ENCODE peak calls at places on chromosomes 13 and 19, in seven cellular contexts. One of them, this sample, is unnamed.

GRCh38 chr19:31002852-31003251 is 346.4 kb downstream of the TSHZ3 start:
- DNase-seq in endodermal cell: no peak
- DNase-seq in endothelial cell: no peak
- DNase-seq in suprapubic skin: no peak
- DNase-seq in fibroblast of the aortic adventitia: no peak
- DNase-seq in GM12878: no peak
- DNase-seq in AG09319: no peak
- DNase-seq in this sample: no peak

GRCh38 chr19:12885749-12886706 is 973 bp downstream of the KLF1 start:
- DNase-seq in AG09319: no peak
- DNase-seq in fibroblast of the aortic adventitia: no peak
- DNase-seq in endodermal cell: peak; percentile 81
- DNase-seq in GM12878: no peak
- DNase-seq in suprapubic skin: no peak
- DNase-seq in endothelial cell: no peak
- DNase-seq in this sample: no peak

GRCh38 chr13:85544756-85545155 is 254.5 kb downstream of the SLITRK6 start:
- DNase-seq in GM12878: no peak
- DNase-seq in endothelial cell: no peak
- DNase-seq in fibroblast of the aortic adventitia: no peak
- DNase-seq in AG09319: no peak
- DNase-seq in suprapubic skin: no peak
- DNase-seq in endodermal cell: no peak
- DNase-seq in this sample: no peak

GRCh38 chr19:9673912-9674668 is 810 bp downstream of the ZNF562 start:
- DNase-seq in fibroblast of the aortic adventitia: peak; percentile 6
- DNase-seq in AG09319: no peak
- DNase-seq in suprapubic skin: no peak
- DNase-seq in GM12878: peak; percentile 1
- DNase-seq in endothelial cell: no peak
- DNase-seq in endodermal cell: no peak
- DNase-seq in this sample: no peak

GRCh38 chr13:99373436-99373835 is 66.2 kb upstream of the GPR183 start:
- DNase-seq in GM12878: no peak
- DNase-seq in suprapubic skin: no peak
- DNase-seq in fibroblast of the aortic adventitia: no peak
- DNase-seq in endothelial cell: no peak
- DNase-seq in AG09319: no peak
- DNase-seq in endodermal cell: peak; percentile 33
- DNase-seq in this sample: no peak

GRCh38 chr19:8449830-8450229 is 5.1 kb downstream of the HNRNPM start:
- DNase-seq in suprapubic skin: no peak
- DNase-seq in fibroblast of the aortic adventitia: no peak
- DNase-seq in GM12878: no peak
- DNase-seq in endothelial cell: no peak
- DNase-seq in endodermal cell: peak; percentile 63
- DNase-seq in AG09319: no peak
- DNase-seq in this sample: no peak

GRCh38 chr19:2633693-2634075 is 68.8 kb downstream of the GNG7 start:
- DNase-seq in GM12878: no peak
- DNase-seq in endodermal cell: no peak
- DNase-seq in fibroblast of the aortic adventitia: no peak
- DNase-seq in suprapubic skin: no peak
- DNase-seq in endothelial cell: no peak
- DNase-seq in AG09319: no peak
- DNase-seq in this sample: no peak

GRCh38 chr13:40537146-40537895 is 129.1 kb downstream of the FOXO1 start:
- DNase-seq in GM12878: no peak
- DNase-seq in suprapubic skin: no peak
- DNase-seq in endothelial cell: no peak
- DNase-seq in AG09319: no peak
- DNase-seq in endodermal cell: peak; percentile 69
- DNase-seq in fibroblast of the aortic adventitia: no peak
- DNase-seq in this sample: no peak

GRCh38 chr13:55948175-55948574 is 1192.5 kb upstream of the PRR20A start:
- DNase-seq in endodermal cell: no peak
- DNase-seq in fibroblast of the aortic adventitia: no peak
- DNase-seq in GM12878: no peak
- DNase-seq in AG09319: no peak
- DNase-seq in suprapubic skin: no peak
- DNase-seq in endothelial cell: no peak
- DNase-seq in this sample: no peak

GRCh38 chr19:29665826-29666633 is 769 bp downstream of the PLEKHF1 start:
- DNase-seq in fibroblast of the aortic adventitia: peak; percentile 87
- DNase-seq in AG09319: no peak
- DNase-seq in endodermal cell: peak; percentile 90
- DNase-seq in endothelial cell: no peak
- DNase-seq in suprapubic skin: peak; percentile 81
- DNase-seq in GM12878: no peak
- DNase-seq in this sample: no peak

GRCh38 chr13:113491418-113491883 is 940 bp upstream of the DCUN1D2 start:
- DNase-seq in endodermal cell: peak; percentile 77
- DNase-seq in suprapubic skin: no peak
- DNase-seq in AG09319: no peak
- DNase-seq in fibroblast of the aortic adventitia: peak; percentile 17
- DNase-seq in endothelial cell: peak; percentile 41
- DNase-seq in GM12878: no peak
- DNase-seq in this sample: no peak

GRCh38 chr19:53172892-53173291 is 14.0 kb upstream of the ZNF347 start:
- DNase-seq in suprapubic skin: no peak
- DNase-seq in GM12878: no peak
- DNase-seq in endodermal cell: no peak
- DNase-seq in AG09319: no peak
- DNase-seq in endothelial cell: no peak
- DNase-seq in fibroblast of the aortic adventitia: peak; percentile 8
- DNase-seq in this sample: no peak

GRCh38 chr13:51619614-51620013 is 35.4 kb downstream of the WDFY2 start:
- DNase-seq in GM12878: no peak
- DNase-seq in AG09319: peak; percentile 42
- DNase-seq in endodermal cell: no peak
- DNase-seq in endothelial cell: no peak
- DNase-seq in fibroblast of the aortic adventitia: peak; percentile 88
- DNase-seq in suprapubic skin: no peak
- DNase-seq in this sample: no peak

GRCh38 chr13:100668408-100668807 is 6.2 kb downstream of the TMTC4 start:
- DNase-seq in AG09319: no peak
- DNase-seq in endodermal cell: no peak
- DNase-seq in fibroblast of the aortic adventitia: peak; percentile 95
- DNase-seq in endothelial cell: no peak
- DNase-seq in suprapubic skin: no peak
- DNase-seq in GM12878: no peak
- DNase-seq in this sample: no peak

GRCh38 chr19:55490478-55491436 is 2.5 kb downstream of the SSC5D start:
- DNase-seq in suprapubic skin: no peak
- DNase-seq in AG09319: no peak
- DNase-seq in endodermal cell: no peak
- DNase-seq in GM12878: no peak
- DNase-seq in endothelial cell: no peak
- DNase-seq in fibroblast of the aortic adventitia: peak; percentile 50
- DNase-seq in this sample: no peak

GRCh38 chr19:46299695-46300094 is 2.9 kb downstream of the HIF3A start:
- DNase-seq in suprapubic skin: peak; percentile 69
- DNase-seq in AG09319: no peak
- DNase-seq in GM12878: no peak
- DNase-seq in fibroblast of the aortic adventitia: no peak
- DNase-seq in endothelial cell: no peak
- DNase-seq in endodermal cell: no peak
- DNase-seq in this sample: no peak

GRCh38 chr19:46296722-46297431 is at the start of gene HIF3A:
- DNase-seq in AG09319: no peak
- DNase-seq in suprapubic skin: peak; percentile 74
- DNase-seq in endodermal cell: peak; percentile 98
- DNase-seq in GM12878: no peak
- DNase-seq in endothelial cell: peak; percentile 90
- DNase-seq in fibroblast of the aortic adventitia: no peak
- DNase-seq in this sample: no peak

GRCh38 chr19:46298477-46299003 is 1.7 kb downstream of the HIF3A start:
- DNase-seq in AG09319: no peak
- DNase-seq in endothelial cell: no peak
- DNase-seq in suprapubic skin: peak; percentile 64
- DNase-seq in endodermal cell: peak; percentile 52
- DNase-seq in GM12878: no peak
- DNase-seq in fibroblast of the aortic adventitia: no peak
- DNase-seq in this sample: no peak

GRCh38 chr19:46299004-46299509 is 2.2 kb downstream of the HIF3A start:
- DNase-seq in AG09319: peak; percentile 53
- DNase-seq in GM12878: no peak
- DNase-seq in suprapubic skin: peak; percentile 95
- DNase-seq in fibroblast of the aortic adventitia: peak; percentile 89
- DNase-seq in endodermal cell: peak; percentile 63
- DNase-seq in endothelial cell: no peak
- DNase-seq in this sample: peak; percentile 99

GRCh38 chr19:46297700-46298476 is 1.0 kb downstream of the HIF3A start:
- DNase-seq in AG09319: no peak
- DNase-seq in endothelial cell: no peak
- DNase-seq in GM12878: no peak
- DNase-seq in fibroblast of the aortic adventitia: peak; percentile 29
- DNase-seq in suprapubic skin: peak; percentile 81
- DNase-seq in endodermal cell: peak; percentile 58
- DNase-seq in this sample: peak; percentile 97
- TF ChIP-seq CTCF in AG09319: no peak
- TF ChIP-seq CTCF in endothelial cell: no peak
- TF ChIP-seq CTCF in GM12878: no peak
- TF ChIP-seq CTCF in fibroblast of the aortic adventitia: no peak
- TF ChIP-seq CTCF in suprapubic skin: peak; percentile 15
- TF ChIP-seq CTCF in endodermal cell: peak; percentile 31
- TF ChIP-seq CTCF in this sample: peak; percentile 59

DNA sequence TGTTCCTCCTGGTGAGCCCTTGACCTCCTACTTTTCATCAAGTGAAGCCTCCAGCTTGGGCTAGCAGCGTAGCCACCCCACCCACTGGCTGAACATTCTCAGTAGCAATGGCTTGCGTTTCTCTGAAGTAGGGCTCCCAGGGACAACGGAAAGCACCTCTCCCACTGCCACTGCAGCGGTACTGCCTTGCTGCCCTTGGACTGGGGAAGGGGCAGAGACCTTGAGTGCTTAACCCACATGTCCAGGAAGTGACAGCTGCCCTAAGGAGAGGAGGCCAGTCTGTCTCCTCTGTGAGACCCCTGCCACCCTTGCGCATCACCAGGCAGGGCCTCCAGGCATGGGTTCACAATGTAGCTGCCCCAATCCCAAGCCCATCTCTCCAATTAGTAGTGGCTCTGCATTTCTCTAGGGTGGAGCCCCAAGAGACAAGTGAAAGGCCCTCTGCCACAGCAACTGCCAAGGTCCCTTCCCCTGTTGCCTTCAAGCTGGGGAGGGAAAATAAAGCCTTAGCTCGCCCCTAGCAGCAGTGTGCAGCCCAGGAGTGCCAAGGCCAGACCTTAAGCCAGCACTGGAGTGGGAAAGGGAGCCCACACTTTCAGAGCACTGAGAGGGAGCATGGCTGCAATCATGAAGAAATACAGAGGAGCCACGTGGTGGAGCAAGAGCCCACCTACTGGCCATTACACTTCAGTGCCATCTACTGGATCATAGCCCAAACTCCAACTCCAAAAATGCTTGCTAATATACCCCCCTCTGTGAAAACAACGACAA is 175.9 kb upstream of the TRPC4 start:
- DNase-seq in endothelial cell: peak; percentile 11
- DNase-seq in endodermal cell: peak; percentile 69
- DNase-seq in fibroblast of the aortic adventitia: peak; percentile 29
- DNase-seq in suprapubic skin: no peak
- DNase-seq in GM12878: no peak
- DNase-seq in AG09319: no peak
- DNase-seq in this sample: no peak
- TF ChIP-seq CTCF in endothelial cell: peak; percentile 53
- TF ChIP-seq CTCF in endodermal cell: peak; percentile 87
- TF ChIP-seq CTCF in fibroblast of the aortic adventitia: peak; percentile 43
- TF ChIP-seq CTCF in suprapubic skin: no peak
- TF ChIP-seq CTCF in GM12878: peak; percentile 43
- TF ChIP-seq CTCF in AG09319: peak; percentile 38
- TF ChIP-seq CTCF in this sample: no peak

GRCh38 chr19:49214701-49215100 is 57.1 kb downstream of the TRPM4 start:
- DNase-seq in endodermal cell: no peak
- DNase-seq in fibroblast of the aortic adventitia: no peak
- DNase-seq in endothelial cell: no peak
- DNase-seq in GM12878: no peak
- DNase-seq in AG09319: no peak
- DNase-seq in suprapubic skin: no peak
- DNase-seq in this sample: no peak
- TF ChIP-seq CTCF in endodermal cell: no peak
- TF ChIP-seq CTCF in fibroblast of the aortic adventitia: no peak
- TF ChIP-seq CTCF in endothelial cell: no peak
- TF ChIP-seq CTCF in GM12878: no peak
- TF ChIP-seq CTCF in AG09319: no peak
- TF ChIP-seq CTCF in suprapubic skin: no peak
- TF ChIP-seq CTCF in this sample: no peak

DNA sequence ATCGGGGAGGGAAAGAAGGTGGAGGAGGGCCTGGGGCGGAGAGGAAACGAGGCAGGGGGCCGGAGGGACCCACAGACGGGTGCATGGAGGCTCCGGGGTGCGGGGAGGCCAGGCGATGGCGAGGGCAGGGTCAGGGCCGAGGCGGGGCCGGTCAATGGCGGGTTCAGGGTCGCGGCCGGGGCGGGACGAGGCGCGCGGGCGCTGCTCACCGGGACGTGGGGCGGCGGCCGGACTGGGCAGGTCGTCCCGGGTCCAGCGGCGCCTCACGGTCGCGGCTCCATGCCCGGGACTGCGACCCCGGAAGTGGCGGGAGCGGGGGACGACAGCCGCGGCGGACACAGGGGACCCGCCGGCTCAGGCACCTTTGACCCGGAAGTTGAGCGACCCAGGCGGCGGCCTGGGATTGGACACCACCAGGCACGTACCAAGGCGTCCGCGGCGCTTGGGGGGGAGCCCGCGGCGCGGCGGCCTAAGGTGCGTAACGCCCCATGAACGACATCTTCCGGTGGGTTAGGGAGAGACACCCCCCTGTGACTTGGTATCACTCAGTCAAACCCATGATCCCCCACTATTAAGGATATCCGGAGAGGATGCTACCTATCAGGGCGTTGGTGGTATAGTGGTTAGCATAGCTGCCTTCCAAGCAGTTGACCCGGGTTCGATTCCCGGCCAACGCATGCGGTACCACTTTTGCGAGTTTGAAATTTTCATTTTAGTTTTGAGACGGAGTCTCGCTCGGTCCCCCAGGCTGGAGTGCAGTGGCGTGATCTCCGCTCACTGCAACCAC is at the start of gene DPP9:
- DNase-seq in suprapubic skin: peak; percentile 98
- DNase-seq in endodermal cell: peak; percentile 99
- DNase-seq in fibroblast of the aortic adventitia: peak; percentile 99
- DNase-seq in endothelial cell: peak; percentile 96
- DNase-seq in GM12878: peak; percentile 100
- DNase-seq in AG09319: peak; percentile 98
- DNase-seq in this sample: peak; percentile 100
- TF ChIP-seq CTCF in suprapubic skin: peak; percentile 30
- TF ChIP-seq CTCF in endodermal cell: no peak
- TF ChIP-seq CTCF in fibroblast of the aortic adventitia: peak; percentile 28
- TF ChIP-seq CTCF in endothelial cell: no peak
- TF ChIP-seq CTCF in GM12878: peak; percentile 41
- TF ChIP-seq CTCF in AG09319: peak; percentile 8
- TF ChIP-seq CTCF in this sample: peak; percentile 29